ENCODE peak calls at places on chromosomes 7 and 10, in four cellular contexts. B, S, L and G are unnamed samples.

GRCh38 chr7:151085691-151086620 is at the start of gene AGAP3:
- DNase-seq in B (peak), L (peak), S (no peak), G (no peak)

GRCh38 chr10:109664554-109664953 is 258.8 kb downstream of the XPNPEP1 start:
- DNase-seq in L (no peak), S (no peak), B (no peak), G (no peak)

GRCh38 chr10:15118615-15119014 is 21.5 kb downstream of the RPP38 start:
- DNase-seq in S (no peak), L (no peak), B (no peak), G (no peak)

GRCh38 chr10:58567652-58568051 is 55.0 kb downstream of the BICC1 start:
- DNase-seq in B (no peak), L (no peak), S (no peak), G (no peak)

GRCh38 chr7:22992874-22993840 is 20.8 kb downstream of the HYCC1 start:
- DNase-seq in L (peak), S (no peak), B (no peak), G (no peak)

GRCh38 chr10:30784896-30785605 is 155.5 kb upstream of the LYZL2 start:
- DNase-seq in B (peak), S (no peak), L (peak), G (no peak)

GRCh38 chr7:140923358-140924006 is 1.2 kb downstream of the BRAF start:
- DNase-seq in B (no peak), L (no peak), S (no peak), G (no peak)

GRCh38 chr10:22753786-22754185 is 39.4 kb upstream of the PIP4K2A start:
- DNase-seq in S (no peak), B (no peak), L (no peak), G (no peak)

GRCh38 chr10:1779796-1780195 is 42.5 kb upstream of the ADARB2 start:
- DNase-seq in L (no peak), S (no peak), B (no peak), G (no peak)

GRCh38 chr7:113217314-113217713 is 99.0 kb upstream of the SMIM30 start:
- DNase-seq in S (no peak), L (no peak), B (no peak), G (no peak)

GRCh38 chr7:133367561-133367960 is 114.7 kb downstream of the EXOC4 start:
- DNase-seq in B (no peak), S (no peak), L (no peak), G (no peak)

GRCh38 chr7:137990251-137990901 is 11.5 kb downstream of the CREB3L2 start:
- DNase-seq in L (no peak), S (peak), B (no peak), G (no peak)

GRCh38 chr10:124087672-124088634 is 5.4 kb downstream of the CHST15 start:
- DNase-seq in L (no peak), B (no peak), S (no peak), G (no peak)

GRCh38 chr7:44111759-44112158 is 7.6 kb downstream of the AEBP1 start:
- DNase-seq in S (no peak), L (no peak), B (no peak), G (no peak)

GRCh38 chr7:120793213-120793936 is 64.6 kb downstream of the TSPAN12 start:
- DNase-seq in S (no peak), L (no peak), B (no peak), G (no peak)

GRCh38 chr7:84638339-84638697 is 443.7 kb upstream of the SEMA3A start:
- DNase-seq in B (no peak), L (no peak), S (no peak), G (no peak)

GRCh38 chr7:50632561-50633413 is 67.6 kb upstream of the DDC start:
- DNase-seq in S (no peak), B (peak), L (peak), G (peak)

GRCh38 chr7:121436136-121436535 is 40.0 kb upstream of the FAM3C start:
- DNase-seq in L (no peak), S (no peak), B (no peak), G (no peak)

GRCh38 chr10:128173383-128173782 is 47.2 kb upstream of the MKI67 start:
- DNase-seq in S (no peak), L (no peak), B (no peak), G (no peak)

GRCh38 chr10:124696446-124697392 is 47.5 kb downstream of the FAM53B start:
- DNase-seq in L (peak), S (no peak), B (no peak), G (no peak)

GRCh38 chr7:73703225-73703624 is 16.2 kb downstream of the STX1A start:
- DNase-seq in S (no peak), L (no peak), B (no peak), G (no peak)

GRCh38 chr7:149866139-149866785 is 7.5 kb upstream of the ATP6V0E2 start:
- DNase-seq in L (no peak), S (no peak), B (no peak), G (no peak)

GRCh38 chr10:77377678-77378352 is 259.8 kb downstream of the KCNMA1 start:
- DNase-seq in L (no peak), B (no peak), S (no peak), G (no peak)

GRCh38 chr7:13024323-13024722 is 336.9 kb downstream of the ARL4A start:
- DNase-seq in L (no peak), B (no peak), S (no peak), G (no peak)

GRCh38 chr10:61529208-61529607 is 76.0 kb upstream of the TMEM26 start:
- DNase-seq in L (no peak), B (no peak), S (no peak), G (no peak)

GRCh38 chr10:86105181-86105580 is 261.4 kb downstream of the GRID1 start:
- DNase-seq in S (no peak), L (no peak), B (no peak), G (no peak)

GRCh38 chr7:2116903-2117680 is 115.7 kb downstream of the MAD1L1 start:
- DNase-seq in S (no peak), B (no peak), L (no peak), G (no peak)

GRCh38 chr7:65397730-65398142 is 24.1 kb downstream of the ZNF92 start:
- DNase-seq in S (no peak), L (no peak), B (no peak), G (no peak)

GRCh38 chr10:72133517-72133916 is 45.2 kb upstream of the SPOCK2 start:
- DNase-seq in B (no peak), S (peak), L (peak), G (no peak)

GRCh38 chr10:5628366-5628765 is 38.0 kb downstream of the ASB13 start:
- DNase-seq in S (no peak), L (no peak), B (no peak), G (no peak)

GRCh38 chr7:584122-584465 is 64.4 kb upstream of the PDGFA start:
- DNase-seq in B (no peak), S (no peak), L (no peak), G (peak)

GRCh38 chr7:23546897-23547572 is 15.3 kb upstream of the TRA2A start:
- DNase-seq in B (peak), L (peak), S (peak), G (peak)

GRCh38 chr10:110758898-110759297 is 112.8 kb upstream of the PDCD4 start:
- DNase-seq in L (no peak), S (no peak), B (no peak), G (no peak)

GRCh38 chr10:121167534-121168243 is 316.5 kb downstream of the WDR11 start:
- DNase-seq in B (no peak), L (no peak), S (no peak), G (no peak)

GRCh38 chr7:136412952-136413351 is 435.8 kb upstream of the MTPN start:
- DNase-seq in L (no peak), S (no peak), B (no peak), G (no peak)

GRCh38 chr10:52318136-52318810 is 4.2 kb downstream of the DKK1 start:
- DNase-seq in B (no peak), L (no peak), S (no peak), G (no peak)

GRCh38 chr10:31912289-31912688 is 16.3 kb downstream of the ARHGAP12 start:
- DNase-seq in B (no peak), L (no peak), S (no peak), G (no peak)

GRCh38 chr10:47361293-47361692 is 13.1 kb downstream of the RBP3 start:
- DNase-seq in B (peak), L (peak), S (no peak), G (no peak)

GRCh38 chr10:89475567-89475966 is 59.8 kb downstream of the SLC16A12 start:
- DNase-seq in L (no peak), S (no peak), B (no peak), G (no peak)

GRCh38 chr7:156751319-156751718 is 110.7 kb downstream of the RNF32 start:
- DNase-seq in S (peak), L (peak), B (no peak), G (no peak)